ENCODE peak calls at places on chromosomes 1 and 21, in seven cellular contexts. O is effector memory CD4-positive, alpha-beta T cell; Q is endodermal cell; C is body of pancreas; D is hepatocyte; L is psoas muscle; N is A549. B is an unnamed sample. For H3K4me1, the result is how much of the 10 kb centered on the place peaks cover.

GRCh38 chr1:119275145-119275929 is 93.2 kb upstream of the HAO2 start:
- DNase-seq in O (no peak), L (no peak), C (peak), D (peak), Q (peak), N (peak), B (no peak)

GRCh38 chr1:1371741-1372711 is 3.0 kb downstream of the AURKAIP1 start:
- DNase-seq in C (peak), L (peak), D (peak), O (peak), Q (peak), N (peak), B (peak)

GRCh38 chr21:15421947-15422346 is 307.8 kb upstream of the USP25 start:
- DNase-seq in O (no peak), C (no peak), D (no peak), N (no peak), L (no peak), Q (no peak), B (no peak)

GRCh38 chr1:29298175-29298720 is 61.9 kb downstream of the PTPRU start:
- DNase-seq in L (no peak), N (no peak), O (no peak), D (no peak), Q (peak), C (no peak), B (no peak)

GRCh38 chr1:211519602-211520001 is 27.6 kb upstream of the RD3 start:
- DNase-seq in D (no peak), Q (no peak), L (no peak), N (no peak), O (no peak), C (no peak), B (no peak)

GRCh38 chr1:13950637-13951036 is 250.6 kb downstream of the PRDM2 start:
- DNase-seq in D (no peak), N (no peak), L (no peak), Q (peak), C (no peak), O (no peak), B (no peak)

GRCh38 chr1:56081151-56081550 is 498.2 kb downstream of the PLPP3 start:
- DNase-seq in D (no peak), N (no peak), C (peak), Q (no peak), O (no peak), L (peak), B (no peak)

GRCh38 chr1:167360120-167360519 is 139.4 kb downstream of the POU2F1 start:
- DNase-seq in Q (no peak), O (no peak), D (no peak), L (no peak), C (no peak), N (no peak), B (no peak)

DNA sequence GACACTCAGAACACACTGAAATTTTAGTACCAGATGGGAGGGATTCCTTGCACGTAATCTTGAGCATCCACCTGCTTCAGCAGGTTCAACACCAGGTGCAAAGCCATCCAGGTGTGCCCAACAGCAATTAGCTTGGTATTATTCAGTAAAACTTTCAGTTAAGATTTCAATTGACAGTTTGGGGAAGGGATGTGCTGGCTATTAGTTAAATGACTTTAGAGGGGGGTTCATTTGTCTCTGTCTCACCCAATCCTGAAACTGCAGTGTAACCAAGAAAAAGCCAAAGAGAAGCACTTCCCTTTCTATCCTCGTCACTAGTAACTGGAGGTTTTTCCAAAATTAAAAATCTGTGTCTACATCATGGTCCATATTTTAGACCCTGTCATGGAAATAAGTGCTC is 90.9 kb downstream of the PIK3R3 start:
- DNase-seq in N (no peak), Q (no peak), D (no peak), O (no peak), C (no peak), L (no peak), B (no peak)
- H3K4me1 ChIP-seq in N (under half), Q (under half), D (under half), O (under half), C (under half), L (half or more), B (under half)

GRCh38 chr1:59033761-59034160 is 249.9 kb upstream of the JUN start:
- DNase-seq in C (no peak), Q (no peak), D (no peak), N (no peak), L (no peak), O (no peak), B (no peak)
- H3K4me1 ChIP-seq in C (under half), Q (under half), D (under half), N (under half), L (under half), O (under half), B (under half)

GRCh38 chr1:204278973-204279372 is 65.2 kb upstream of the GOLT1A start:
- DNase-seq in L (no peak), C (no peak), D (no peak), Q (no peak), N (no peak), O (no peak), B (no peak)

GRCh38 chr1:204280099-204280498 is 66.3 kb upstream of the GOLT1A start:
- DNase-seq in Q (no peak), D (no peak), O (no peak), L (no peak), C (no peak), N (no peak), B (no peak)

GRCh38 chr1:204275695-204276596 is 62.2 kb upstream of the GOLT1A start:
- DNase-seq in Q (no peak), N (no peak), O (no peak), C (no peak), D (no peak), L (no peak), B (no peak)

GRCh38 chr1:204280562-204280961 is 66.8 kb upstream of the GOLT1A start:
- DNase-seq in Q (no peak), O (no peak), L (no peak), C (no peak), D (no peak), N (no peak), B (no peak)

GRCh38 chr1:204278254-204278653 is 64.5 kb upstream of the GOLT1A start:
- DNase-seq in C (no peak), L (no peak), Q (no peak), D (no peak), N (no peak), O (no peak), B (no peak)
- H3K4me1 ChIP-seq in C (half or more), L (under half), Q (under half), D (half or more), N (under half), O (under half), B (under half)

GRCh38 chr1:112461200-112461871 is 47.4 kb upstream of the WNT2B start:
- DNase-seq in L (no peak), Q (peak), D (no peak), O (no peak), N (no peak), C (no peak), B (no peak)
- H3K4me1 ChIP-seq in L (under half), Q (under half), D (under half), O (under half), N (under half), C (under half), B (under half)

DNA sequence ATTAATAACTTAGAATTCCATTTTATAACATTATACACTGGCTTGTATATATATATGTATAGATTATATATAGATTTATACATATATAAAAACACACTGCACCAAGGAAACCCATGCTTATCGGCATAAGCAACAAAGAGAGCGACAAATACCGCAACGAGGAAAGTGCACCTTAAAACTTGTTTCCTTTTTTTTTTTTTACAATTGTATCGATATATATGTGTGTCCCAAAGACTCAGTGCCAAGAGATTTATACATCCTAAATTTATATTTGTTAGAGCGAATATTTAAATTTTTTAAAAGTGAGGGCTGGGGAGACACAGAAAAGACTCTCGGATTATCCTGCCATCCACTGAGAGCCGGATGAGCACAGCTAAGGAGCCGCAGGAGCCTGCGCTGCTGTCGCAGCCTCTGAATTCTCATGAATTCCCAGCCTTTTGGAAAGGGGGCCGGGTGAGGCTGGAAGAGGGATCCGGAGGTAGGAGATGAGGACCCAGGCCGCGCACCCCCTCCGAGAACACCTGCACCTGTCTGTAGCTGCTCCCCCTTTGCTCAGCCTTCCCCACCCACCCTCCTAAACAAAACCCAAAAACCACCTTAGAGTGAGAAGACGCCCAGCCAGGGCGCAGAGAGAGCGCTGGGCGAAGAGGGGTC is 5.2 kb downstream of the DMRTA2 start:
- DNase-seq in O (no peak), L (no peak), C (no peak), D (no peak), Q (no peak), N (no peak), B (no peak)
- H3K4me1 ChIP-seq in O (under half), L (under half), C (under half), D (under half), Q (under half), N (under half), B (under half)

GRCh38 chr1:153563339-153563952 is 2.2 kb downstream of the S100A2 start:
- DNase-seq in O (no peak), D (no peak), L (no peak), N (no peak), C (no peak), Q (no peak), B (no peak)
- H3K4me1 ChIP-seq in O (under half), D (under half), L (under half), N (half or more), C (under half), Q (under half), B (under half)

B was measured in CD4-positive, alpha-beta memory T cell.